ENCODE peak calls at places on chromosomes 11 and 22, in six cellular contexts. One of them, this sample, is unnamed.

GRCh38 chr11:85823816-85824215 is 12.9 kb upstream of the SYTL2 start:
- DNase-seq in CD8-positive, alpha-beta T cell: peak; percentile 55
- DNase-seq in BE2C: no peak
- DNase-seq in cardiac fibroblast: no peak
- DNase-seq in tibial nerve: no peak
- DNase-seq in AG04449: no peak
- DNase-seq in this sample: no peak

GRCh38 chr22:48376936-48377335 is 1450.7 kb downstream of the BRD1 start:
- DNase-seq in tibial nerve: no peak
- DNase-seq in AG04449: no peak
- DNase-seq in CD8-positive, alpha-beta T cell: no peak
- DNase-seq in BE2C: no peak
- DNase-seq in cardiac fibroblast: no peak
- DNase-seq in this sample: no peak

GRCh38 chr11:206516-207212 is 535 bp downstream of the BET1L start:
- DNase-seq in BE2C: peak; percentile 14
- DNase-seq in tibial nerve: no peak
- DNase-seq in AG04449: no peak
- DNase-seq in CD8-positive, alpha-beta T cell: no peak
- DNase-seq in cardiac fibroblast: no peak
- DNase-seq in this sample: no peak

GRCh38 chr22:30087611-30088010 is 7.3 kb downstream of the HORMAD2 start:
- DNase-seq in AG04449: no peak
- DNase-seq in BE2C: no peak
- DNase-seq in tibial nerve: no peak
- DNase-seq in CD8-positive, alpha-beta T cell: no peak
- DNase-seq in cardiac fibroblast: no peak
- DNase-seq in this sample: peak; percentile 54

GRCh38 chr22:41799486-41800347 is 762 bp upstream of the CCDC134 start:
- DNase-seq in tibial nerve: peak; percentile 27
- DNase-seq in CD8-positive, alpha-beta T cell: no peak
- DNase-seq in BE2C: no peak
- DNase-seq in AG04449: no peak
- DNase-seq in cardiac fibroblast: peak; percentile 24
- DNase-seq in this sample: no peak

GRCh38 chr11:97743205-97743742 is 1277.5 kb upstream of the CNTN5 start:
- DNase-seq in AG04449: no peak
- DNase-seq in tibial nerve: no peak
- DNase-seq in BE2C: no peak
- DNase-seq in cardiac fibroblast: peak; percentile 34
- DNase-seq in CD8-positive, alpha-beta T cell: no peak
- DNase-seq in this sample: peak; percentile 53

GRCh38 chr11:33867566-33867965 is 24.3 kb downstream of the LMO2 start:
- DNase-seq in tibial nerve: no peak
- DNase-seq in AG04449: no peak
- DNase-seq in cardiac fibroblast: no peak
- DNase-seq in CD8-positive, alpha-beta T cell: no peak
- DNase-seq in BE2C: no peak
- DNase-seq in this sample: no peak

GRCh38 chr11:109697140-109697843 is 275.3 kb downstream of the C11orf87 start:
- DNase-seq in tibial nerve: no peak
- DNase-seq in BE2C: peak; percentile 51
- DNase-seq in cardiac fibroblast: peak; percentile 76
- DNase-seq in CD8-positive, alpha-beta T cell: no peak
- DNase-seq in AG04449: no peak
- DNase-seq in this sample: no peak

GRCh38 chr22:22397292-22397870 is 111.2 kb downstream of the ZNF280B start:
- DNase-seq in tibial nerve: peak; percentile 46
- DNase-seq in CD8-positive, alpha-beta T cell: no peak
- DNase-seq in cardiac fibroblast: peak; percentile 56
- DNase-seq in AG04449: no peak
- DNase-seq in BE2C: no peak
- DNase-seq in this sample: peak; percentile 15

GRCh38 chr22:29700949-29701927 is 18.6 kb upstream of the CABP7 start:
- DNase-seq in cardiac fibroblast: peak; percentile 18
- DNase-seq in BE2C: peak; percentile 40
- DNase-seq in AG04449: no peak
- DNase-seq in CD8-positive, alpha-beta T cell: no peak
- DNase-seq in tibial nerve: no peak
- DNase-seq in this sample: peak; percentile 9

GRCh38 chr22:46416537-46417267 is 81.2 kb downstream of the TRMU start:
- DNase-seq in tibial nerve: no peak
- DNase-seq in cardiac fibroblast: peak; percentile 48
- DNase-seq in AG04449: no peak
- DNase-seq in BE2C: no peak
- DNase-seq in CD8-positive, alpha-beta T cell: no peak
- DNase-seq in this sample: peak; percentile 69

GRCh38 chr11:19200410-19201201 is 1.2 kb downstream of the CSRP3 start:
- DNase-seq in BE2C: no peak
- DNase-seq in CD8-positive, alpha-beta T cell: no peak
- DNase-seq in AG04449: peak; percentile 4
- DNase-seq in cardiac fibroblast: peak; percentile 77
- DNase-seq in tibial nerve: no peak
- DNase-seq in this sample: peak; percentile 35

GRCh38 chr11:34548278-34548677 is 34.7 kb upstream of the ELF5 start:
- DNase-seq in CD8-positive, alpha-beta T cell: no peak
- DNase-seq in BE2C: no peak
- DNase-seq in tibial nerve: no peak
- DNase-seq in cardiac fibroblast: no peak
- DNase-seq in AG04449: no peak
- DNase-seq in this sample: no peak

GRCh38 chr22:25153961-25154685 is 45.5 kb upstream of the CRYBB3 start:
- DNase-seq in tibial nerve: peak; percentile 54
- DNase-seq in CD8-positive, alpha-beta T cell: no peak
- DNase-seq in BE2C: peak; percentile 52
- DNase-seq in AG04449: no peak
- DNase-seq in cardiac fibroblast: peak; percentile 93
- DNase-seq in this sample: peak; percentile 32

GRCh38 chr11:26144309-26144690 is 187.6 kb upstream of the ANO3 start:
- DNase-seq in AG04449: no peak
- DNase-seq in cardiac fibroblast: no peak
- DNase-seq in CD8-positive, alpha-beta T cell: no peak
- DNase-seq in tibial nerve: no peak
- DNase-seq in BE2C: no peak
- DNase-seq in this sample: no peak

GRCh38 chr11:28231475-28231874 is 123.3 kb downstream of the METTL15 start:
- DNase-seq in cardiac fibroblast: no peak
- DNase-seq in BE2C: no peak
- DNase-seq in tibial nerve: no peak
- DNase-seq in AG04449: no peak
- DNase-seq in CD8-positive, alpha-beta T cell: no peak
- DNase-seq in this sample: no peak

GRCh38 chr11:103007521-103007920 is 52.0 kb upstream of the MMP13 start:
- DNase-seq in cardiac fibroblast: no peak
- DNase-seq in AG04449: no peak
- DNase-seq in tibial nerve: no peak
- DNase-seq in CD8-positive, alpha-beta T cell: no peak
- DNase-seq in BE2C: no peak
- DNase-seq in this sample: no peak

GRCh38 chr11:126061707-126062678 is 673 bp downstream of the CDON start:
- DNase-seq in BE2C: peak; percentile 70
- DNase-seq in CD8-positive, alpha-beta T cell: no peak
- DNase-seq in AG04449: no peak
- DNase-seq in tibial nerve: no peak
- DNase-seq in cardiac fibroblast: peak; percentile 36
- DNase-seq in this sample: no peak

GRCh38 chr11:135037828-135038227 is 625.8 kb upstream of the B3GAT1 start:
- DNase-seq in cardiac fibroblast: no peak
- DNase-seq in CD8-positive, alpha-beta T cell: no peak
- DNase-seq in AG04449: no peak
- DNase-seq in BE2C: no peak
- DNase-seq in tibial nerve: no peak
- DNase-seq in this sample: no peak

GRCh38 chr11:120525285-120526085 is 13.9 kb downstream of the GRIK4 start:
- DNase-seq in tibial nerve: no peak
- DNase-seq in BE2C: no peak
- DNase-seq in CD8-positive, alpha-beta T cell: no peak
- DNase-seq in cardiac fibroblast: no peak
- DNase-seq in AG04449: no peak
- DNase-seq in this sample: no peak

GRCh38 chr11:83241291-83241946 is 44.7 kb downstream of the CCDC90B start:
- DNase-seq in cardiac fibroblast: peak; percentile 66
- DNase-seq in BE2C: peak; percentile 70
- DNase-seq in CD8-positive, alpha-beta T cell: no peak
- DNase-seq in AG04449: no peak
- DNase-seq in tibial nerve: peak; percentile 67
- DNase-seq in this sample: no peak

DNA sequence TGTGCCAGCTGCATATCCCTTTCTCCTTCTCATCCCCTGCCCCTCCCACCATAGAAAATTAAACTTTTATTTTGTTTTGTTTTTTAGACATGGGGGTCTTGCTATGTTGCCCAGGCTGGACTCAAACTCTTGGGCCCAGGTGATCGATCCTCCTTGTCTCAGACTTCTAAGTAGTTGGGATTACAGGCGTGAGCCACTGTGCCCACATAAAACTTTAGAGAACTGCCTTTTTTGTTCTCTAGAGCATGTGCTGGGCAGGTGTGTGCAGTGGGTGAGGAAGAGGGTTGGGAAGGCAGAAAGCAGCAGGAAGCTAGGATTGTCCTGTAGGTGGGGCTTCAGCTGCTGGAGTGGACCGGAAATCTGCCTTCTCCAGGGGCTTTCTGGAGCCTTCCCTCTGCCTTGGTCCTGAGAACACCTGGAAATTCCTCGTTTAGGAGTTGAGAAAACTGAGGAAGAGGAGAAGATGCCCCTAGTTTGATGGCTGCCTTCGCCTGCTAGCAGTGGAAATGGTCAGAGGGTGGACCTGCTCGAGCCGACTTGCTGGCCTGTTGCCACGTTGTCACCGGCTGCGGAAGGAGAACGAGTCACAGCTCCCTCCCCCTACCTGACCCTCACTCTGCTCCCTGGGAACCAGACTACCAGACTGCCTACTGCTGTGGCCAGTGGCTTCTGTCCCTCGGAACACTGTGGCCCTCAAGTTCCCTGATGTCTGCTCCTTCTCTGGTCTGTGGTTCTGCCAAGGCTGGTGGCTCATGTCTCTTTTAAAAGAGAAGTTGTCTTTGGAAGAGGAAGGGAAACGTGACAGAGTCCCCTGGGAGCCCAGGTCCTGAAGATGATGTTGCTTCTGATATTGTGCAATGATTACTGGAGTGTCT is 4.0 kb downstream of the ST14 start:
- DNase-seq in BE2C: no peak
- DNase-seq in AG04449: no peak
- DNase-seq in tibial nerve: no peak
- DNase-seq in CD8-positive, alpha-beta T cell: no peak
- DNase-seq in cardiac fibroblast: no peak
- DNase-seq in this sample: no peak
- TF ChIP-seq CTCF in BE2C: peak; percentile 42
- TF ChIP-seq CTCF in AG04449: no peak
- TF ChIP-seq CTCF in tibial nerve: no peak
- TF ChIP-seq CTCF in CD8-positive, alpha-beta T cell: no peak
- TF ChIP-seq CTCF in cardiac fibroblast: peak; percentile 3
- TF ChIP-seq CTCF in this sample: peak; percentile 40

GRCh38 chr11:9462172-9462799 is 1.5 kb downstream of the ZNF143 start:
- DNase-seq in CD8-positive, alpha-beta T cell: no peak
- DNase-seq in AG04449: no peak
- DNase-seq in cardiac fibroblast: peak; percentile 34
- DNase-seq in BE2C: no peak
- DNase-seq in tibial nerve: no peak
- DNase-seq in this sample: no peak

GRCh38 chr11:9461068-9461759 is 402 bp downstream of the ZNF143 start:
- DNase-seq in cardiac fibroblast: peak; percentile 96
- DNase-seq in CD8-positive, alpha-beta T cell: peak; percentile 68
- DNase-seq in AG04449: peak; percentile 50
- DNase-seq in BE2C: peak; percentile 88
- DNase-seq in tibial nerve: peak; percentile 80
- DNase-seq in this sample: no peak

GRCh38 chr11:9461760-9462134 is 935 bp downstream of the ZNF143 start:
- DNase-seq in AG04449: no peak
- DNase-seq in CD8-positive, alpha-beta T cell: no peak
- DNase-seq in BE2C: no peak
- DNase-seq in tibial nerve: no peak
- DNase-seq in cardiac fibroblast: peak; percentile 26
- DNase-seq in this sample: no peak

GRCh38 chr11:9460322-9461067 is at the start of gene ZNF143:
- DNase-seq in BE2C: peak; percentile 96
- DNase-seq in AG04449: peak; percentile 99
- DNase-seq in tibial nerve: peak; percentile 100
- DNase-seq in CD8-positive, alpha-beta T cell: peak; percentile 100
- DNase-seq in cardiac fibroblast: peak; percentile 100
- DNase-seq in this sample: peak; percentile 95

GRCh38 chr11:9462806-9463537 is 2.2 kb downstream of the ZNF143 start:
- DNase-seq in CD8-positive, alpha-beta T cell: no peak
- DNase-seq in tibial nerve: no peak
- DNase-seq in BE2C: no peak
- DNase-seq in cardiac fibroblast: no peak
- DNase-seq in AG04449: no peak
- DNase-seq in this sample: no peak
- H3K4me3 ChIP-seq in CD8-positive, alpha-beta T cell: no peak overlapping the region
- H3K4me3 ChIP-seq in tibial nerve: no peak overlapping the region
- H3K4me3 ChIP-seq in BE2C: no peak overlapping the region
- H3K4me3 ChIP-seq in cardiac fibroblast: no peak overlapping the region
- H3K4me3 ChIP-seq in AG04449: no peak overlapping the region
- H3K4me3 ChIP-seq in this sample: no peak overlapping the region

DNA sequence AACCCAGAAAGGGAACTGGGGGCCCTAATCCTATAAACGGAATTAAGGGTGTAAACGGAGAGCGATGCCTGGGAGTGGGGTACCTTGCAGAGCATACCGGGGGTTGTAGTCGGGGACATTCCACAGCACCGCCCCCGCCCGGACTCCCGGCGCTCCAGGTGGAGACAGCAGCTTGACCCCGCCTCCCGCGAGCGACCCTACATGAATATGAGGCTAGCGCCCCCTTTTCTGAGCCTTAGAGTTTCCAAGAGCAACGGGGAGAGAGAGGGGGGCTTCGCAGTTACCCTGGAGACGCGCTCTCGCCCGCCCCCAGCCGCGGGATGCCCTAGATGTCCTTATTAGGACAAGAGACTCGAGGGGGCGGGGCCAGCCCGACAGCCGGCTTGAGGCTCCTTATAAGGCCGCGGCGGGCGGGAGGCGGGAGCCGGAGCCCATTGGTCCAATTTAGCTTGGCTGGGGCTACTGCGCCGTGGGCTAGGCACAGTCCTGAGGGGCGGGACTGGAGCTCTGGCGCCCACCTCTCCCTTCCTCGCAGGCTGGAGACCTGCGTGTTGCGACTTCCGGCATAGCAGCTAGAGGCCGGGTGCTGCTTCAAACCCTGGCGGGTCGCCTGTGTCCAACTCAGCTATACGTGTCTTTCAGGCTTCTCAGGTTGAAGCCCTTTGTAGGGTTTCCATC is 960 bp upstream of the MUS81 start:
- DNase-seq in BE2C: peak; percentile 100
- DNase-seq in CD8-positive, alpha-beta T cell: peak; percentile 96
- DNase-seq in AG04449: peak; percentile 88
- DNase-seq in tibial nerve: peak; percentile 98
- DNase-seq in cardiac fibroblast: peak; percentile 99
- DNase-seq in this sample: peak; percentile 59
- TF ChIP-seq CTCF in BE2C: peak; percentile 47
- TF ChIP-seq CTCF in CD8-positive, alpha-beta T cell: no peak
- TF ChIP-seq CTCF in AG04449: peak; percentile 25
- TF ChIP-seq CTCF in tibial nerve: peak; percentile 4
- TF ChIP-seq CTCF in cardiac fibroblast: peak; percentile 13
- TF ChIP-seq CTCF in this sample: peak; percentile 8

DNA sequence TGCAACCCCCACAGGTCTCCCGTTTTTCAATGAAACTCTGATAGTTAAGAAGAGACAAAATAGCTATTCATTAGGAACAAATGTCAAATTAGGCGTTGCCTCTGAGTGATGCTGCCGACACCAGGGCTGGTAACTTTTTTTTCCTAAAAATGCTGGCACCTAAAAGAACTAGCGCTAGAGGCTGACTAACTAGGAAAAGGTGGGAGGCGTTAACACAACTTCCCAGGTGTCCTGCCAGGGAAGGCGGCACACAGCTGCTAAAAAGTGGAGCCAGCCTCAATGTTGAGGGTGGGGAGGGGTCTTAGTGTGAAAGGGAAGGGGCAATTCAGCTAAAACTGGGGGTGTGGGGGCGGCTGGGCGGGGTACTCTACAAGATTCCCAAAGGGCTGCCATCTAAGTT is 5.4 kb downstream of the MN1 start:
- DNase-seq in tibial nerve: no peak
- DNase-seq in cardiac fibroblast: no peak
- DNase-seq in AG04449: no peak
- DNase-seq in BE2C: no peak
- DNase-seq in CD8-positive, alpha-beta T cell: no peak
- DNase-seq in this sample: no peak
- H3K4me3 ChIP-seq in tibial nerve: no peak overlapping the region
- H3K4me3 ChIP-seq in cardiac fibroblast: peak overlapping the region; percentile 33
- H3K4me3 ChIP-seq in AG04449: peak overlapping the region; percentile 12
- H3K4me3 ChIP-seq in BE2C: no peak overlapping the region
- H3K4me3 ChIP-seq in CD8-positive, alpha-beta T cell: no peak overlapping the region
- H3K4me3 ChIP-seq in this sample: no peak overlapping the region